ENCODE peak calls at places on chromosomes 5 and 9, in five cellular contexts. S, U, K, M and Z are unnamed samples. For H3K79me1, the result is how much of the 10 kb centered on the place peaks cover.

GRCh38 chr5:1529498-1529897 is 5.7 kb upstream of the LPCAT1 start:
- DNase-seq in S (no peak), U (no peak), K (no peak), M (no peak), Z (no peak)

GRCh38 chr5:112434650-112435049 is 15.6 kb upstream of the EPB41L4A start:
- DNase-seq in S (no peak), U (no peak), K (no peak), M (no peak), Z (no peak)

GRCh38 chr5:77957-78804 is 13.8 kb upstream of the PLEKHG4B start:
- DNase-seq in S (peak), U (no peak), K (no peak), M (peak), Z (no peak)

GRCh38 chr5:31193591-31194457 is at the start of gene CDH6:
- DNase-seq in S (peak), U (peak), K (peak), M (peak), Z (peak)

GRCh38 chr5:112136773-112137172 is 282.3 kb downstream of the EPB41L4A start:
- DNase-seq in S (no peak), U (no peak), K (no peak), M (no peak), Z (no peak)

GRCh38 chr5:6634327-6634713 is 1.1 kb downstream of the SRD5A1 start:
- DNase-seq in S (no peak), U (peak), K (no peak), M (peak), Z (no peak)

GRCh38 chr5:179553875-179554274 is 3.5 kb downstream of the RUFY1 start:
- DNase-seq in S (peak), U (peak), K (peak), M (peak), Z (no peak)

GRCh38 chr5:159658266-159658665 is 258.0 kb upstream of the ADRA1B start:
- DNase-seq in S (no peak), U (no peak), K (no peak), M (no peak), Z (no peak)

GRCh38 chr5:91556-92263 is at the start of gene PLEKHG4B:
- DNase-seq in S (no peak), U (no peak), K (peak), M (peak), Z (peak)

GRCh38 chr5:21181726-21182125 is 1193.7 kb upstream of the CDH18 start:
- DNase-seq in S (no peak), U (peak), K (no peak), M (no peak), Z (no peak)

GRCh38 chr9:133891741-133892140 is 100.4 kb downstream of the VAV2 start:
- DNase-seq in S (no peak), U (no peak), K (no peak), M (no peak), Z (no peak)

GRCh38 chr9:133892193-133892920 is 99.8 kb downstream of the VAV2 start:
- DNase-seq in S (no peak), U (no peak), K (no peak), M (no peak), Z (no peak)

GRCh38 chr9:133889498-133890301 is 102.4 kb downstream of the VAV2 start:
- DNase-seq in S (peak), U (peak), K (no peak), M (no peak), Z (peak)

GRCh38 chr9:133888779-133889491 is 103.2 kb downstream of the VAV2 start:
- DNase-seq in S (no peak), U (no peak), K (no peak), M (no peak), Z (no peak)

DNA sequence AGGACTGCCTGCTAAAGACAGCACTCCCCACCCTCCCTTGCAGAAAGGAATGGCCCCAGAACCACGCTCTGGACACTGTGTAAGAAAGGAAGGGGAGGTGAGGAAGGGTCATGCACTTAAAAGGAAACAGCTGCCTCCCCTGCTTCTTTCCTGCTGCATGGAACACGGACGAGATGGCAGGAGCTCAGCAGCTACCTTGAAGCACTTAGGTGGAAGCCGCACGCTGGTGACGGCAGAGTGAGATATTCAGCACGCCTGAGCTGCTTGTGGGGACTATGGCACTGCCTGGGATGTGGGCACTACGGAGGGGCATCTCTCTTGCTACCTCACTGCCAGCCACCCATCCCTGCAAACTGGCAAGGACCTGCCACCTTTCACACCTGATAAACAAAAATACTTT is 101.5 kb downstream of the VAV2 start:
- DNase-seq in S (no peak), U (no peak), K (no peak), M (no peak), Z (no peak)
- H3K79me1 ChIP-seq in S (under half), U (under half), K (under half), M (under half), Z (under half)

DNA sequence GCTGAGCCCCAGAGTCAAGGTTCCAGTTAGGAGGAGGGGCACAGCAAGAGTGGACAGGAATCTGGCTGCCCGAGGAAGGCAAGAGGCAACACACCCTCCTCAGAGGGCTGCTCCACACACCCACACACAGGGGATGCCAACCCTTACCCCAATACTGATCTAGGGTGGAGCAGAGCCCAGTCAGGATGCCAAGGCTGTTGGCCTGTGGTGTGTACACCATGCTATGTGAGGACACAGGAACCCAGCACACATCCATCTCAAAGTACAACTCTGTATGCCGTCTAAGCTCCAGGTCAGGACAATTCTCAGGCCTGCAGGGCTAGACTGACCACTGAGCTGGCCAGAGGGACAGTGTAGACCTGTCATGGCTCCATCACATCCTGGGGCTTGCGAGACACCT is 2.6 kb downstream of the SEPTIN8 start:
- DNase-seq in S (no peak), U (no peak), K (no peak), M (no peak), Z (no peak)
- H3K79me1 ChIP-seq in S (under half), U (under half), K (under half), M (under half), Z (under half)

GRCh38 chr5:154603011-154603410 is 125.0 kb upstream of the HAND1 start:
- DNase-seq in S (no peak), U (no peak), K (no peak), M (no peak), Z (no peak)
- H3K79me1 ChIP-seq in S (under half), U (under half), K (under half), M (under half), Z (under half)

DNA sequence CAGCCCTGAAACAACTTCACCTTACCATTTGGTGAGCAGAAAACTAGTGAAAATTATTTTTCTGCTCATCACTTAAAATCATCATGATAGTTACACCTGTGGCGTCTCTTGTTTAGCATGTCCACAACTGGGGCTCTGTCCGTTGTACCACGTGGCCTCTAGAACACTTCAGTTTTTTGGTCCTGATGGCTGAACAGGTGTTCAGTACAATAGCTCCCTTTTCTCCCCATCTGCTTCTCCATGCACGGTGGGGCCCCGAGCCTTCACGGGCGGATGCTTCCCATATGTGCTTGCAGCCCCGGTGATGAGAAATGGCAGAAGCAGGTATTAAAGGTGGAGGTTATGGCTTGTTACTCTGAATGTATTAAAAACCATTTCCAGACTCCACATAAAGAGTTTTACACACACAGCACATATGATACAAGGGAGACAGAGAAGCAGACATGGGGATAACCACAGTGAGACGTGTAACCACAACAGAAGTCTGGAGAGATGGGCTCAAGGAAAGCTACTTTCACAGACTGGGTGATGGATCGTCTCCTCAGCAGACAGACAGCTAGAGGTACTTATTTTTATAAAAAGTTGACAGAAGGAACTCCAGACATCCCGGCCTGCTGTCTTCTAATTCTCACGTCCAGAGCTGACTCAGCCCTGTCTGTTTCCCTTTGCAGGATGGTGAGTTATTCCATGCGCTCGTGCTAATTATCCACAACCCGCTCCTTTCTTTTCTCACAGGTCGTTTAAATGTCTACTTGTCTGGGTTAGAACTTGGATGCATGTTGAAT is 304.3 kb downstream of the CWC27 start:
- DNase-seq in S (peak), U (peak), K (no peak), M (no peak), Z (no peak)
- H3K79me1 ChIP-seq in S (under half), U (under half), K (under half), M (under half), Z (under half)

DNA sequence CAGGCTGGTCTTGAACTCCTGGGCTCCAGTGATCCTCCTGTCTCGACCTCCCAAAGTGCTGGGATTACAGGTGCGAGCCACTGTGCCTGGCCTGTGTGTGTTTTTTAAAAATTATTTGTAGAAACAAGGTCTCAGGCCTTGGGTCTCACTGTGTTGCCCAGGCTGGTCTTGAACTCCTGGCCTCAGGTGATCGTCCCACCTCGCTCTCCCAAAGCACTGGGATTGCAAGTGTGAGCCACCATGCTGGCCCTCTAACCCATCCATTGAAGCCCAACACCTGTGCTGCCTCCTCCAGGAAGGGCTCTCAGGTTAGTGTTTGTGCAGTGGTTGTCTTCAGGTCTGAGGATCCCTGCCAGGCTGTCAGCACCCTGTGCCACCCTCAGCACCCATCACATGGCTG is 56.6 kb downstream of the CXXC5 start:
- DNase-seq in S (no peak), U (no peak), K (no peak), M (no peak), Z (no peak)
- H3K79me1 ChIP-seq in S (under half), U (under half), K (under half), M (under half), Z (under half)

GRCh38 chr9:38018964-38019602 is 49.9 kb downstream of the SHB start:
- DNase-seq in S (peak), U (peak), K (no peak), M (no peak), Z (no peak)
- H3K79me1 ChIP-seq in S (under half), U (under half), K (under half), M (half or more), Z (under half)

DNA sequence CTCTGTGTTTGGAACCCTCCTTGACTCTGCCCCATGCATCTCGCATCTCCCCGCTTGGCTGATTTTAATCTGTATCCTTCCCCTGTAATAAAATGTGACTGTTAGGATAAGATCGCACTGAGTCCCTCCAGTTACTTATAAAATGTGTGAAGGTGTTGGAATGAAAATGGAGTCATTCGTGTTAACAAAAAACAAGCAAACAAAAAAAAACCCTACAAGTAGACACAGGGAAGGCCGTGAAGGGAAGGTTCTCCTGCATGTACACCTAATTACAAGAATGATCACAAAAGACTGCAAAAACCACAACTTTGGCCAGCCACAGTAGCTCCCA is 14.2 kb upstream of the VDAC1 start:
- DNase-seq in S (no peak), U (no peak), K (no peak), M (no peak), Z (no peak)
- H3K79me1 ChIP-seq in S (under half), U (under half), K (under half), M (under half), Z (under half)

GRCh38 chr9:698276-698675 is 143.2 kb upstream of the DMRT1 start:
- DNase-seq in S (peak), U (peak), K (no peak), M (no peak), Z (no peak)
- H3K79me1 ChIP-seq in S (under half), U (under half), K (under half), M (under half), Z (under half)

DNA sequence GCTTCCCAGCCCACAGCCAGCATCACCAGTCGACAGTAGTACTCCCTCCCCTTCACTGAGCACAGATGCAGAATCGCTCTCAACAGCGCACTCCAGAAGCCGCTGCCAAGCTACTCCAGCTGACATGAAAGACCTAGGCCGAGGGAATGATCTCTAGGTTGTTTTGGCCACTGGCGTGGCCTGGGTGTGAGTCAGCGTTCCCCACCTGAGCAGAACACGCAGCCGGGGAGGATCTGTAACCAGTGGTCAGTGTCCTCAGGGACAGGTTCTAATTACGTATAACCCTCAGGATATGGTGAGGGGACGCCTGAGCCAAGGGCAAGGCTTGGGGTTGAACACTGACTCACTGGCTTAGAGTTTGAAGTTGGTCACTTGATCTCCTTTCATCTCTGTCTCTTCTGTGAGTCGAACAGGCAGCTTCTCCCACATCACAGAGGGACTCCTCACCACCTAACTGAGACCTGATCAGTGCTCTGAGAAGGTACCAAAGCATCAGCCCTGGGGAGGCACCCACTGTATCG is 76.9 kb upstream of the IL17B start:
- DNase-seq in S (peak), U (peak), K (no peak), M (no peak), Z (no peak)
- H3K79me1 ChIP-seq in S (under half), U (under half), K (under half), M (under half), Z (under half)

DNA sequence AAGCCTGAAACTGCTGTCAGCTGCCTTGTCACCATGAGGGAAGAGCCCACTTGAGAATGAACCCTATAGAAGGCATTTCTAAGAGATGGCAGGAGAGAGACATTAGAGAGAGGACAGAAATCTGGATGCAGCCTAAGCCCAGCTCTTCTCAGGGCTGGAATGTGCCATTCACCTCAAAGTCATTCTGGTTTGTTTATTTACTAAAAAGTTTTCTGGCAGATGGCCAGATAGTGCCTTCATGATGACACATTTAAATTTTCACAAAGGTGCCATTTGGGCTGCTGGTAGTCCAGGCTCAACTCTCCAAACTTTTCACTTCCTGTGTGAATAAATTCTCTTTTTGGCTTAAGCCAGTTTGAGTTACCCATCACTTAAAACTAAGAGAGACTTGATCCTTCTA is 144.6 kb upstream of the ZNF366 start:
- DNase-seq in S (no peak), U (peak), K (no peak), M (no peak), Z (no peak)
- H3K79me1 ChIP-seq in S (under half), U (under half), K (under half), M (under half), Z (under half)